ENCODE peak calls at places on chromosome 12, in six cellular contexts. A is left colon, H is DMS53, I is HuH-7, D is NCI-H345, C is lower leg skin. F is an unnamed sample.

GRCh38 chr12:126343352-126343751 is 1278.1 kb downstream of the AACS start:
- DNase-seq in D (no peak), A (no peak), I (no peak), H (no peak), C (no peak), F (no peak)

GRCh38 chr12:89706551-89707348 is 1.9 kb downstream of the ATP2B1 start:
- DNase-seq in I (peak), C (no peak), H (peak), A (peak), D (peak), F (no peak)

GRCh38 chr12:14846042-14846587 is 2.8 kb upstream of the ART4 start:
- DNase-seq in A (no peak), D (no peak), I (no peak), C (no peak), H (no peak), F (no peak)

GRCh38 chr12:28242888-28243633 is 52.8 kb downstream of the CCDC91 start:
- DNase-seq in I (no peak), C (no peak), H (no peak), D (no peak), A (no peak), F (no peak)

GRCh38 chr12:27695556-27696292 is 523 bp upstream of the REP15 start:
- DNase-seq in H (peak), C (no peak), I (no peak), A (no peak), D (no peak), F (no peak)

GRCh38 chr12:69241444-69242092 is 2.2 kb downstream of the CPSF6 start:
- DNase-seq in C (no peak), D (no peak), I (peak), H (peak), A (no peak), F (no peak)

GRCh38 chr12:108612788-108613282 is 15.0 kb upstream of the TMEM119 start:
- DNase-seq in A (no peak), H (peak), C (no peak), D (no peak), I (no peak), F (no peak)

GRCh38 chr12:120091371-120092090 is 25.0 kb downstream of the RAB35 start:
- DNase-seq in I (no peak), D (no peak), A (no peak), C (no peak), H (no peak), F (no peak)

GRCh38 chr12:14332482-14332881 is 33.0 kb upstream of the ATF7IP start:
- DNase-seq in I (no peak), A (no peak), H (peak), C (no peak), D (no peak), F (no peak)

GRCh38 chr12:99476956-99477355 is 170.6 kb upstream of the GARIN6 start:
- DNase-seq in C (no peak), I (no peak), H (no peak), D (peak), A (no peak), F (no peak)

GRCh38 chr12:104859144-104859543 is 98.9 kb downstream of the SLC41A2 start:
- DNase-seq in H (no peak), C (no peak), D (no peak), I (no peak), A (no peak), F (no peak)

GRCh38 chr12:111393700-111394275 is 11.9 kb upstream of the SH2B3 start:
- DNase-seq in D (no peak), C (peak), H (no peak), A (peak), I (no peak), F (peak)

GRCh38 chr12:10779103-10779502 is 23.3 kb downstream of the TAS2R7 start:
- DNase-seq in C (no peak), A (no peak), D (no peak), H (no peak), I (no peak), F (no peak)

GRCh38 chr12:111881712-111882111 is 39.7 kb downstream of the MAPKAPK5 start:
- DNase-seq in A (no peak), C (no peak), H (no peak), I (no peak), D (no peak), F (no peak)

GRCh38 chr12:62711626-62712305 is 223.2 kb downstream of the PPM1H start:
- DNase-seq in D (peak), C (no peak), A (no peak), H (no peak), I (no peak), F (no peak)

GRCh38 chr12:132201391-132202120 is 57.3 kb downstream of the NOC4L start:
- DNase-seq in C (no peak), D (no peak), I (no peak), H (no peak), A (no peak), F (no peak)

GRCh38 chr12:132373967-132374820 is 44.8 kb upstream of the GALNT9 start:
- DNase-seq in D (no peak), C (no peak), I (no peak), A (no peak), H (no peak), F (no peak)

GRCh38 chr12:103571286-103571685 is 15.8 kb upstream of the STAB2 start:
- DNase-seq in C (no peak), D (peak), A (peak), H (peak), I (peak), F (no peak)

GRCh38 chr12:67940780-67941243 is 48.4 kb upstream of the IFNG-AS1 start:
- DNase-seq in A (no peak), D (no peak), I (no peak), C (no peak), H (no peak), F (no peak)

GRCh38 chr12:132491761-132492378 is 1.9 kb downstream of the FBRSL1 start:
- DNase-seq in A (no peak), C (no peak), H (no peak), I (no peak), D (no peak), F (no peak)